ENCODE peak calls at places on chromosome X, in eight cellular contexts. C is naive thymus-derived CD4-positive, alpha-beta T cell; V is hepatocyte; M is tibial artery; R is GM23248; U is uterus; Q is upper lobe of right lung; L is mesenchymal stem cell. T is an unnamed sample.

GRCh38 chrX:44871114-44871645 is 1.8 kb upstream of the KDM6A start:
- DNase-seq in C (no peak), V (peak), M (no peak), R (peak), U (no peak), Q (peak), L (peak), T (no peak)

GRCh38 chrX:70322784-70323183 is 32.9 kb downstream of the KIF4A start:
- DNase-seq in C (no peak), V (no peak), M (no peak), R (no peak), U (no peak), Q (no peak), L (no peak), T (no peak)

GRCh38 chrX:1394731-1395501 is 3.0 kb upstream of the SLC25A6 start:
- DNase-seq in C (no peak), V (no peak), M (peak), R (peak), U (peak), Q (peak), L (no peak), T (no peak)

GRCh38 chrX:3191821-3192220 is 150.6 kb downstream of the ARSF start:
- DNase-seq in C (no peak), V (no peak), M (no peak), R (peak), U (no peak), Q (no peak), L (no peak), T (no peak)

GRCh38 chrX:38249965-38250364 is 29.3 kb upstream of the SRPX start:
- DNase-seq in C (no peak), V (no peak), M (no peak), R (no peak), U (no peak), Q (no peak), L (no peak), T (peak)

GRCh38 chrX:111376486-111376885 is 35.5 kb downstream of the DCX start:
- DNase-seq in C (no peak), V (no peak), M (no peak), R (no peak), U (no peak), Q (no peak), L (no peak), T (no peak)

GRCh38 chrX:141220342-141221008 is 21.8 kb downstream of the SPANXC start:
- DNase-seq in C (no peak), V (peak), M (no peak), R (peak), U (no peak), Q (no peak), L (peak), T (peak)

GRCh38 chrX:54920610-54921426 is at the start of gene TRO:
- DNase-seq in C (no peak), V (peak), M (no peak), R (peak), U (peak), Q (no peak), L (peak), T (no peak)

GRCh38 chrX:4909245-4909830 is 1195.9 kb upstream of the PRKX start:
- DNase-seq in C (no peak), V (no peak), M (no peak), R (no peak), U (no peak), Q (no peak), L (no peak), T (no peak)

GRCh38 chrX:65745992-65746391 is 78.5 kb downstream of the MSN start:
- DNase-seq in C (no peak), V (no peak), M (no peak), R (peak), U (no peak), Q (no peak), L (no peak), T (no peak)

GRCh38 chrX:84501798-84502628 is at the start of gene HDX:
- DNase-seq in C (peak), V (peak), M (peak), R (peak), U (peak), Q (peak), L (peak), T (peak)

GRCh38 chrX:135185795-135186443 is 14.7 kb upstream of the CT55 start:
- DNase-seq in C (peak), V (peak), M (peak), R (peak), U (no peak), Q (no peak), L (peak), T (peak)

GRCh38 chrX:136953867-136954787 is 73.6 kb upstream of the RBMX start:
- DNase-seq in C (peak), V (peak), M (peak), R (peak), U (peak), Q (peak), L (peak), T (peak)

GRCh38 chrX:13670197-13670596 is 17.3 kb downstream of the TCEANC start:
- DNase-seq in C (no peak), V (no peak), M (no peak), R (no peak), U (no peak), Q (no peak), L (no peak), T (no peak)

GRCh38 chrX:38166478-38167083 is 54.1 kb downstream of the SRPX start:
- DNase-seq in C (peak), V (peak), M (no peak), R (peak), U (no peak), Q (no peak), L (peak), T (peak)

GRCh38 chrX:15143050-15143824 is 126.6 kb downstream of the ASB9 start:
- DNase-seq in C (peak), V (peak), M (peak), R (peak), U (peak), Q (peak), L (peak), T (peak)

GRCh38 chrX:13376857-13377441 is 57.1 kb upstream of the ATXN3L start:
- DNase-seq in C (no peak), V (peak), M (no peak), R (peak), U (peak), Q (no peak), L (peak), T (peak)

GRCh38 chrX:27565992-27566391 is 24.2 kb upstream of the DCAF8L2 start:
- DNase-seq in C (no peak), V (peak), M (no peak), R (no peak), U (no peak), Q (no peak), L (peak), T (peak)

GRCh38 chrX:69130448-69130847 is 34.8 kb downstream of the PJA1 start:
- DNase-seq in C (no peak), V (no peak), M (no peak), R (no peak), U (no peak), Q (no peak), L (no peak), T (no peak)

GRCh38 chrX:150362599-150363481 is at the start of gene MAMLD1:
- DNase-seq in C (peak), V (peak), M (peak), R (peak), U (peak), Q (peak), L (peak), T (peak)

GRCh38 chrX:132704769-132705168 is 215.9 kb upstream of the MBNL3 start:
- DNase-seq in C (no peak), V (no peak), M (no peak), R (no peak), U (no peak), Q (no peak), L (peak), T (no peak)

GRCh38 chrX:102887687-102888086 is 49.4 kb upstream of the RAB40AL start:
- DNase-seq in C (no peak), V (no peak), M (no peak), R (no peak), U (no peak), Q (no peak), L (no peak), T (no peak)

GRCh38 chrX:45479196-45479834 is 278.6 kb upstream of the DIPK2B start:
- DNase-seq in C (no peak), V (no peak), M (no peak), R (peak), U (no peak), Q (no peak), L (peak), T (peak)

GRCh38 chrX:40176256-40176978 is 78.7 kb upstream of the BCOR start:
- DNase-seq in C (peak), V (peak), M (peak), R (peak), U (peak), Q (peak), L (peak), T (no peak)

GRCh38 chrX:54292755-54293154 is 65.1 kb downstream of the WNK3 start:
- DNase-seq in C (no peak), V (no peak), M (no peak), R (no peak), U (no peak), Q (no peak), L (no peak), T (no peak)

GRCh38 chrX:9940397-9940796 is 26.8 kb upstream of the CLDN34 start:
- DNase-seq in C (no peak), V (no peak), M (no peak), R (peak), U (no peak), Q (no peak), L (peak), T (peak)

DNA sequence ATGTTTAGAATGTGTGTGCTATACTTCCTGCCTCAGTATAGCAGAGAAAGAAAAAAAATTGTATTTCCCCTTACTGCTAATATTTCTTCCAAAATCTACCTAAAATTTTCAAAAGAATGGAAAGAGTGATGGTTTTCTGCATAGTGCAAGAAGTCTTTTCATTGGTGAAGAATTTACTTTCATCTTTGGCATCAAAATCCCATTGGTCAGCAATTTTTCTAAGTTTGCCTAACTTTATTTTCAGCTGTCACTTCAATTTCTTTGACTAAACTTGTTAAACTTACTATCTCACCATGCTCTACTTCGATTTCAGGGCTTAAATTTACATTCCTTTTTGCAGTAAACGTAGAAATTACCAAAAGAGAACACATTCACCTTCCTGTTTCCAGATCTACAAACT is 44.5 kb upstream of the MAGEB2 start:
- DNase-seq in C (no peak), V (no peak), M (no peak), R (no peak), U (no peak), Q (no peak), L (no peak), T (no peak)
- H3K4me3 ChIP-seq in C (no peak), V (no peak), M (no peak), R (no peak), U (no peak), Q (no peak), L (no peak), T (no peak)

GRCh38 chrX:113644426-113644825 is 803.8 kb upstream of the AMOT start:
- DNase-seq in C (no peak), V (no peak), M (no peak), R (peak), U (no peak), Q (no peak), L (peak), T (no peak)
- H3K27ac ChIP-seq in C (no peak), V (no peak), M (no peak), R (peak), U (no peak), Q (no peak), L (no peak), T (no peak)

GRCh38 chrX:53280703-53281320 is 572 bp downstream of the IQSEC2 start:
- DNase-seq in C (no peak), V (no peak), M (peak), R (peak), U (peak), Q (no peak), L (peak), T (peak)
- H3K4me3 ChIP-seq in C (no peak), V (no peak), M (peak), R (peak), U (peak), Q (peak), L (peak), T (peak)

GRCh38 chrX:154046262-154046771 is 26.6 kb upstream of the IRAK1 start:
- DNase-seq in C (no peak), V (peak), M (peak), R (peak), U (peak), Q (no peak), L (peak), T (peak)
- H3K27ac ChIP-seq in C (no peak), V (peak), M (peak), R (peak), U (peak), Q (peak), L (peak), T (peak)

T was measured in brain microvascular endothelial cell.